ENCODE peak calls at places on chromosomes 7 and 10, in five cellular contexts. X, I, V, U and M are unnamed samples.

GRCh38 chr7:2203551-2204300 is 29.0 kb downstream of the MAD1L1 start:
- DNase-seq in X (no peak), I (peak), V (peak), U (no peak), M (peak)

GRCh38 chr7:897771-898376 is 21.5 kb downstream of the GET4 start:
- DNase-seq in X (no peak), I (no peak), V (no peak), U (no peak), M (no peak)

GRCh38 chr7:132355048-132355447 is 221.2 kb downstream of the PLXNA4 start:
- DNase-seq in X (no peak), I (no peak), V (no peak), U (no peak), M (no peak)

GRCh38 chr10:60282771-60283353 is 106.8 kb downstream of the ANK3 start:
- DNase-seq in X (peak), I (no peak), V (no peak), U (no peak), M (no peak)

GRCh38 chr7:81690251-81690650 is 79.6 kb downstream of the HGF start:
- DNase-seq in X (no peak), I (no peak), V (peak), U (no peak), M (peak)

GRCh38 chr10:122164028-122164601 is 107.0 kb upstream of the BTBD16 start:
- DNase-seq in X (no peak), I (no peak), V (no peak), U (no peak), M (peak)

GRCh38 chr10:22243321-22243720 is 25.5 kb upstream of the EBLN1 start:
- DNase-seq in X (no peak), I (no peak), V (no peak), U (no peak), M (no peak)

GRCh38 chr7:1103789-1104513 is 16.0 kb downstream of the GPER1 start:
- DNase-seq in X (no peak), I (no peak), V (no peak), U (no peak), M (no peak)

GRCh38 chr10:114780610-114781184 is 40.9 kb upstream of the FHIP2A start:
- DNase-seq in X (no peak), I (no peak), V (no peak), U (no peak), M (no peak)

GRCh38 chr7:7989133-7989984 is 20.8 kb downstream of the GLCCI1 start:
- DNase-seq in X (no peak), I (no peak), V (no peak), U (no peak), M (no peak)

GRCh38 chr7:12709731-12710502 is 22.5 kb downstream of the ARL4A start:
- DNase-seq in X (no peak), I (no peak), V (no peak), U (no peak), M (no peak)

GRCh38 chr10:78838141-78838540 is 230.6 kb upstream of the ZMIZ1 start:
- DNase-seq in X (no peak), I (no peak), V (no peak), U (no peak), M (no peak)